ENCODE peak calls at places on chromosome 10, in six cellular contexts. U is Calu3, Q is C1 segment of cervical spinal cord, Z is MCF 10A, S is progenitor cell of endocrine pancreas, L is GM23248. B is an unnamed sample.

GRCh38 chr10:87868277-87868676 is 4.9 kb downstream of the PTEN start:
- DNase-seq in U (no peak), L (no peak), Q (no peak), S (no peak), Z (peak; percentile 30), B (no peak)

GRCh38 chr10:103450201-103450695 is 1.9 kb downstream of the CALHM2 start:
- DNase-seq in L (no peak), Q (no peak), Z (no peak), S (no peak), U (no peak), B (no peak)

GRCh38 chr10:32937824-32938482 is 20.1 kb downstream of the ITGB1 start:
- DNase-seq in Q (no peak), Z (no peak), S (no peak), U (no peak), L (peak; percentile 78), B (no peak)

GRCh38 chr10:24727811-24728210 is 4.1 kb upstream of the ARHGAP21 start:
- DNase-seq in L (peak; percentile 22), S (no peak), Q (no peak), Z (peak; percentile 25), U (peak; percentile 14), B (no peak)

GRCh38 chr10:103765168-103765567 is 90.2 kb downstream of the SH3PXD2A start:
- DNase-seq in Z (no peak), L (peak; percentile 86), U (no peak), Q (no peak), S (no peak), B (no peak)

GRCh38 chr10:101974091-101974799 is 81.7 kb downstream of the ARMH3 start:
- DNase-seq in Z (no peak), L (peak; percentile 50), S (no peak), U (no peak), Q (no peak), B (no peak)

GRCh38 chr10:98920807-98921206 is 314.8 kb downstream of the HPSE2 start:
- DNase-seq in L (peak; percentile 10), Z (no peak), S (no peak), Q (no peak), U (no peak), B (no peak)

GRCh38 chr10:79001082-79001885 is 67.5 kb upstream of the ZMIZ1 start:
- DNase-seq in Q (no peak), Z (peak; percentile 10), L (peak; percentile 51), U (no peak), S (no peak), B (no peak)

GRCh38 chr10:43227911-43228782 is 38.7 kb downstream of the RASGEF1A start:
- DNase-seq in Q (no peak), Z (no peak), L (no peak), U (no peak), S (peak; percentile 6), B (peak; percentile 12)

GRCh38 chr10:72170263-72170662 is 45.5 kb upstream of the ANAPC16 start:
- DNase-seq in S (no peak), U (peak; percentile 66), L (no peak), Z (peak; percentile 55), Q (no peak), B (peak; percentile 83)

GRCh38 chr10:103054621-103055020 is 136.5 kb downstream of the CNNM2 start:
- DNase-seq in Q (no peak), U (no peak), Z (no peak), S (no peak), L (no peak), B (no peak)

GRCh38 chr10:30553625-30554442 is 75.7 kb downstream of the LYZL2 start:
- DNase-seq in Z (no peak), U (peak; percentile 19), L (peak; percentile 81), Q (no peak), S (no peak), B (peak; percentile 63)

GRCh38 chr10:132485391-132485790 is 52.2 kb upstream of the INPP5A start:
- DNase-seq in U (no peak), Q (no peak), Z (no peak), S (no peak), L (no peak), B (no peak)

GRCh38 chr10:110022716-110023504 is 15.1 kb downstream of the ADD3 start:
- DNase-seq in L (no peak), Z (no peak), S (no peak), Q (no peak), U (no peak), B (no peak)

GRCh38 chr10:103824281-103824680 is 31.1 kb downstream of the SH3PXD2A start:
- DNase-seq in U (no peak), S (no peak), Z (no peak), Q (no peak), L (no peak), B (no peak)

GRCh38 chr10:1290071-1290471 is 233.9 kb downstream of the WDR37 start:
- DNase-seq in U (no peak), Z (peak; percentile 86), L (peak; percentile 4), S (no peak), Q (no peak), B (peak; percentile 14)

GRCh38 chr10:71889388-71889987 is 38.4 kb upstream of the PSAP start:
- DNase-seq in Q (no peak), L (peak; percentile 23), U (peak; percentile 45), S (no peak), Z (peak; percentile 22), B (no peak)

GRCh38 chr10:132488231-132488821 is 49.3 kb upstream of the INPP5A start:
- DNase-seq in L (no peak), Q (no peak), S (peak; percentile 5), U (no peak), Z (no peak), B (no peak)

GRCh38 chr10:19767876-19768275 is 48.4 kb upstream of the PLXDC2 start:
- DNase-seq in S (no peak), Z (no peak), L (no peak), Q (no peak), U (no peak), B (no peak)

GRCh38 chr10:13608246-13608853 is 21.6 kb downstream of the PRPF18 start:
- DNase-seq in L (no peak), Q (no peak), U (no peak), Z (no peak), S (no peak), B (no peak)

GRCh38 chr10:44071479-44071878 is 313.4 kb downstream of the CXCL12 start:
- DNase-seq in Z (peak; percentile 4), U (no peak), Q (no peak), S (no peak), L (peak; percentile 90), B (no peak)

GRCh38 chr10:91883549-91884542 is 25.4 kb downstream of the FGFBP3 start:
- DNase-seq in Z (no peak), L (peak; percentile 75), S (no peak), Q (no peak), U (no peak), B (no peak)

GRCh38 chr10:114869500-114869899 is 47.9 kb downstream of the FHIP2A start:
- DNase-seq in S (no peak), Q (no peak), U (no peak), L (peak; percentile 75), Z (peak; percentile 73), B (no peak)

GRCh38 chr10:105797234-105797890 is 1156.3 kb downstream of the SORCS3 start:
- DNase-seq in Z (peak; percentile 78), Q (no peak), L (peak; percentile 15), S (no peak), U (no peak), B (no peak)

GRCh38 chr10:73590881-73591577 is at the start of gene USP54:
- DNase-seq in U (peak; percentile 53), L (peak; percentile 60), Q (peak; percentile 59), S (no peak), Z (peak; percentile 26), B (no peak)

GRCh38 chr10:18683427-18683826 is 24.2 kb downstream of the ARL5B start:
- DNase-seq in Z (peak; percentile 58), S (no peak), Q (no peak), L (peak; percentile 74), U (no peak), B (no peak)

GRCh38 chr10:98212204-98212603 is 55.8 kb downstream of the LOXL4 start:
- DNase-seq in Z (peak; percentile 38), S (no peak), U (no peak), L (no peak), Q (no peak), B (no peak)

GRCh38 chr10:1381339-1381738 is 325.2 kb downstream of the WDR37 start:
- DNase-seq in Z (no peak), S (no peak), L (no peak), U (no peak), Q (no peak), B (peak; percentile 3)

GRCh38 chr10:61337741-61338140 is 115.4 kb downstream of the TMEM26 start:
- DNase-seq in Z (no peak), U (no peak), S (no peak), Q (no peak), L (no peak), B (no peak)

GRCh38 chr10:28663576-28664368 is 13.5 kb upstream of the BAMBI start:
- DNase-seq in U (peak; percentile 80), Z (peak; percentile 84), L (peak; percentile 91), Q (peak; percentile 60), S (peak; percentile 69), B (peak; percentile 94)

GRCh38 chr10:125037145-125037544 is 95.2 kb downstream of the ZRANB1 start:
- DNase-seq in U (no peak), Q (no peak), Z (peak; percentile 95), L (peak; percentile 54), S (no peak), B (peak; percentile 94)

GRCh38 chr10:113007343-113007771 is 57.3 kb downstream of the TCF7L2 start:
- DNase-seq in Q (no peak), U (no peak), Z (no peak), L (no peak), S (no peak), B (no peak)

GRCh38 chr10:117590516-117590915 is 48.0 kb downstream of the EMX2 start:
- DNase-seq in S (no peak), U (no peak), Q (no peak), L (peak; percentile 25), Z (no peak), B (no peak)

GRCh38 chr10:16856092-16856491 is 38.9 kb upstream of the RSU1 start:
- DNase-seq in S (no peak), Z (peak; percentile 22), U (no peak), Q (no peak), L (no peak), B (no peak)

GRCh38 chr10:113594673-113595072 is 41.8 kb downstream of the HABP2 start:
- DNase-seq in S (no peak), U (no peak), Z (no peak), L (no peak), Q (no peak), B (no peak)

GRCh38 chr10:68792115-68792514 is 35.2 kb upstream of the STOX1 start:
- DNase-seq in S (no peak), L (peak; percentile 21), Z (no peak), Q (no peak), U (no peak), B (no peak)

B was measured in adrenal gland.